ENCODE peak calls at places on chromosome 1, in ten cellular contexts. M is A673, E is uterus, I is heart right ventricle, C is lower leg skin, W is IMR-90, R is colonic mucosa, G is fibroblast of lung, S is left ventricle myocardium inferior, Q is transverse colon. Y is an unnamed sample.

GRCh38 chr1:85277027-85277625 is 694 bp upstream of the BCL10 start:
- DNase-seq in M (no peak), E (no peak), I (no peak), C (no peak), W (no peak), R (no peak), G (no peak), S (no peak), Q (no peak), Y (no peak)

GRCh38 chr1:208418667-208419066 is 174.5 kb upstream of the PLXNA2 start:
- DNase-seq in M (no peak), E (no peak), I (no peak), C (no peak), W (no peak), R (no peak), G (no peak), S (no peak), Q (no peak), Y (no peak)

GRCh38 chr1:201714542-201715276 is 114.2 kb upstream of the IPO9 start:
- DNase-seq in M (peak; percentile 90), E (peak; percentile 97), I (peak; percentile 75), C (peak; percentile 97), W (peak; percentile 100), R (peak; percentile 71), G (peak; percentile 100), S (peak; percentile 68), Q (peak; percentile 74), Y (peak; percentile 100)

GRCh38 chr1:234256359-234256758 is 116.9 kb upstream of the COA6 start:
- DNase-seq in M (no peak), E (no peak), I (no peak), C (peak; percentile 14), W (peak; percentile 12), R (no peak), G (peak; percentile 84), S (no peak), Q (no peak), Y (peak; percentile 3)

GRCh38 chr1:17831619-17832018 is 76.5 kb downstream of the ACTL8 start:
- DNase-seq in M (peak; percentile 55), E (no peak), I (peak; percentile 33), C (peak; percentile 37), W (peak; percentile 59), R (peak; percentile 22), G (peak; percentile 50), S (no peak), Q (no peak), Y (peak; percentile 55)

GRCh38 chr1:5286244-5286643 is 631.8 kb downstream of the AJAP1 start:
- DNase-seq in M (peak; percentile 4), E (no peak), I (no peak), C (no peak), W (no peak), R (no peak), G (no peak), S (no peak), Q (no peak), Y (no peak)

GRCh38 chr1:109282497-109282951 is 421 bp downstream of the PSRC1 start:
- DNase-seq in M (no peak), E (peak; percentile 34), I (no peak), C (no peak), W (no peak), R (peak; percentile 36), G (no peak), S (no peak), Q (no peak), Y (no peak)

GRCh38 chr1:30271401-30272287 is 451.7 kb downstream of the MATN1 start:
- DNase-seq in M (no peak), E (no peak), I (no peak), C (peak; percentile 73), W (no peak), R (no peak), G (no peak), S (no peak), Q (no peak), Y (no peak)

DNA sequence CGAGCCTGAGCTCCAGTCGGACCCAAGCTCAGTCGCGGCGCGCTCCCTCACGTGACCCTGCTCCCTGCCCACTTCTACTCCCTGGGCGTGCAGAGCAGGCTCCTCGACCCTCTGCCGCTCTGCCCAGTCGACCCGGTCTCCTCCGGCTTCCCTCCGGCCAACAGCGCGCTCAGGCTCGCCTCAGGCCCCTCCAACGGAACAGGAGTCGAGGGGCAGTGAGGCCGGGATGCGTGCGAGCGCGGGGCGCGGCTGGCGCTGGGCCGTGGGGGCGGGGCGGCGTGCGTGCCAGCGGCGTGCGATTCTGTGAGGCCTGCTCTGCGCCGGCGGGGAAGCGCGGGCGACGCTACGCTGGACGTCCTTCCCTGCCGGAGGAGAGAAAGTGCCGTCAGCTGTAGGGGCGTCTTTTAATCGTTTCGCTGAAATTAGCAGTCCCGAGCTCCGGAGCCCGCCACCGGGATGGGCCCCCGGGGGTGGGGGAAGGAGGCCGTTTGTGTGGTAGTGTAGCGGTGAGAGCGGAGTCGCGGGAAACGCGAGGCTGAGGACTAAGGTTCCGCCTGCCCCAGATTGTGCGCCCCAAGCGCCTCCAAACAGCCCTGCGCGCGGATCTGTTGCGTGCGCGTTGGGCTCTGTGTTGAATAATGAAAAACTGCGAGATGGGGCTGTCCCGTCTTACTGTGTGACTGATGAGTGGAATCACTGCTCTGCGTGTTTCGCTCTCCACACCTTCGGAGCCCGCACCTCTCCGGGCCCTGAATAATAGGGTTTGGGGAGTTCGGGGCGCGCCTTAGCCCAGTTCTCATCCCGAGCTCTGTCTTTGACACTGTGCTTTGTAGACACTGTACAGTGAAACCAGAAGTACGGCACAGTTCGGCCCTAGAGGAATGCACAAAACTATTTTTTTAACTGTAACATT is at the start of gene ACBD6:
- DNase-seq in M (peak; percentile 94), E (peak; percentile 77), I (peak; percentile 80), C (peak; percentile 97), W (peak; percentile 83), R (peak; percentile 83), G (peak; percentile 84), S (peak; percentile 85), Q (peak; percentile 84), Y (peak; percentile 85)
- TF ChIP-seq CTCF in M (peak; percentile 38), E (no peak), I (no peak), C (no peak), W (no peak), R (no peak), G (no peak), S (peak; percentile 39), Q (no peak), Y (no peak)

GRCh38 chr1:206509612-206510257 is 2.4 kb downstream of the RASSF5 start:
- DNase-seq in M (no peak), E (no peak), I (no peak), C (no peak), W (no peak), R (no peak), G (no peak), S (no peak), Q (no peak), Y (no peak)
- H3K4me3 ChIP-seq in M (no peak overlapping the region), E (no peak overlapping the region), I (no peak overlapping the region), C (no peak overlapping the region), W (no peak overlapping the region), R (no peak overlapping the region), G (no peak overlapping the region), S (no peak overlapping the region), Q (no peak overlapping the region), Y (no peak overlapping the region)

GRCh38 chr1:183946309-183946591 is 91.3 kb downstream of the COLGALT2 start:
- DNase-seq in M (no peak), E (no peak), I (no peak), C (no peak), W (no peak), R (no peak), G (no peak), S (no peak), Q (no peak), Y (no peak)

GRCh38 chr1:183945432-183946308 is 91.9 kb downstream of the COLGALT2 start:
- DNase-seq in M (no peak), E (no peak), I (no peak), C (no peak), W (no peak), R (no peak), G (no peak), S (no peak), Q (no peak), Y (peak; percentile 23)

DNA sequence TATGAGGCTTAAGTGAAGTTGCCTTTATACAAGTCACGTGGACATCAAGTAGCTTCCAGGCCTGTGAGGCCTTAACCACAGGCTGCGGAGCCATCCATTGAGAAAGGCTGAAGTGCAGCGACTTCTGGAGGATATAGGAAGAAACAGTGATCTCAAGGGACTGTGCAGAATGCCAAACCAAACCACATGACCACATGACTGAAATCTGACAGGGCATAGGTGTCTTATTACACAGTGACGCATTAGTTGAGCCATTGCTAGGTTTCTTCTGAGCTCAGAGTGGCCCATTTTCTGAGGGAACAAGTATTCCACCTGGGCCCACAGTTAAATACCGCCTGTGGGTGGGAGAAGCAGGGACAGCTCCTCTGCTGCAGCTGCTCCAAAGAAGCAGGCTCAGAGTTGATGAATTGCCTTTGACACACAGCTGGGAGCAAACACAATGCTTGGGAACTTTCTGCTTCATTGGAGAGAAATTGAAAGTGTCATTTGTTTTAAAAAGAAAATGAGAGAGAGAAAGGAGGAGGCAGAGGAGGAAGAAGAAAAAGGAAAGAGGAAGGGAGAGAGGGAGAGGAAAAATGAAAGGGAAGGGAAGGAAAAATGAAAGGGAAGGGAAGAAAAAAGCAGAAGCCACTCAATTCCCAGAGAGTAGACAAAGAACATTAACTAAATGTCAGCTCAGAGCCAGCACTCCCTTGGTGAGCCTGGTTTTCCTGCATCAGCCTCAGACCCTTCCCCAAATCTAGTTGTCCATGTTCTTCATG is 94.4 kb downstream of the COLGALT2 start:
- DNase-seq in M (peak; percentile 96), E (peak; percentile 57), I (peak; percentile 38), C (no peak), W (peak; percentile 98), R (no peak), G (peak; percentile 100), S (no peak), Q (no peak), Y (peak; percentile 93)
- TF ChIP-seq CTCF in M (peak; percentile 54), E (no peak), I (no peak), C (no peak), W (peak; percentile 37), R (no peak), G (peak; percentile 7), S (no peak), Q (no peak), Y (peak; percentile 10)

GRCh38 chr1:167276969-167277368 is 56.3 kb downstream of the POU2F1 start:
- DNase-seq in M (no peak), E (no peak), I (no peak), C (no peak), W (no peak), R (no peak), G (no peak), S (no peak), Q (no peak), Y (no peak)
- H3K4me3 ChIP-seq in M (no peak overlapping the region), E (no peak overlapping the region), I (no peak overlapping the region), C (no peak overlapping the region), W (no peak overlapping the region), R (no peak overlapping the region), G (no peak overlapping the region), S (no peak overlapping the region), Q (no peak overlapping the region), Y (no peak overlapping the region)

GRCh38 chr1:77025599-77025998 is 158.3 kb downstream of the ST6GALNAC5 start:
- DNase-seq in M (no peak), E (no peak), I (no peak), C (no peak), W (no peak), R (no peak), G (no peak), S (no peak), Q (no peak), Y (no peak)
- TF ChIP-seq CTCF in M (no peak), E (no peak), I (no peak), C (no peak), W (no peak), R (no peak), G (no peak), S (no peak), Q (no peak), Y (no peak)